ENCODE peak calls at places on chromosome 6, in nine cellular contexts. C, L, X, U, G, D, V, P and F are unnamed samples.
A peak's percentile ranks its signal among the peaks of the same experiment; 100 is the strongest.

GRCh38 chr6:37033255-37033654 is 27.8 kb downstream of the FGD2 start:
- DNase-seq in D (no peak), P (no peak), L (no peak), U (no peak), G (no peak), V (no peak), C (no peak), X (peak; percentile 8), F (no peak)

GRCh38 chr6:163570579-163571231 is 156.2 kb downstream of the QKI start:
- DNase-seq in U (no peak), X (no peak), P (no peak), L (no peak), G (no peak), V (no peak), C (no peak), D (no peak), F (no peak)

GRCh38 chr6:139369568-139370046 is 4.8 kb downstream of the CITED2 start:
- DNase-seq in P (no peak), G (peak; percentile 50), V (peak; percentile 57), X (no peak), U (no peak), L (no peak), C (no peak), D (peak; percentile 69), F (no peak)

GRCh38 chr6:24064832-24065231 is 61.2 kb upstream of the NRSN1 start:
- DNase-seq in U (no peak), C (no peak), X (no peak), G (no peak), P (no peak), L (no peak), D (no peak), V (no peak), F (no peak)

GRCh38 chr6:87772597-87773530 is 70.8 kb upstream of the AKIRIN2 start:
- DNase-seq in G (no peak), P (no peak), D (no peak), L (no peak), X (no peak), V (no peak), U (no peak), C (no peak), F (no peak)

GRCh38 chr6:126307859-126308258 is 32.1 kb upstream of the CENPW start:
- DNase-seq in G (no peak), L (no peak), X (no peak), P (no peak), U (no peak), V (peak; percentile 55), C (no peak), D (no peak), F (no peak)

GRCh38 chr6:111228094-111228493 is 140.8 kb downstream of the SLC16A10 start:
- DNase-seq in G (no peak), D (no peak), U (no peak), V (peak; percentile 34), X (no peak), L (no peak), C (no peak), P (no peak), F (no peak)

GRCh38 chr6:146890644-146891434 is 292.1 kb downstream of the ADGB start:
- DNase-seq in X (no peak), V (no peak), L (no peak), P (no peak), C (no peak), U (no peak), G (no peak), D (no peak), F (no peak)

GRCh38 chr6:5728726-5729434 is 277.8 kb downstream of the NRN1 start:
- DNase-seq in C (no peak), V (peak; percentile 58), D (peak; percentile 4), U (no peak), G (peak; percentile 55), L (no peak), X (no peak), P (peak; percentile 78), F (no peak)

GRCh38 chr6:107264357-107264831 is 149.1 kb upstream of the BEND3 start:
- DNase-seq in X (no peak), P (no peak), L (no peak), G (no peak), U (no peak), C (no peak), V (peak; percentile 64), D (no peak), F (no peak)

GRCh38 chr6:160520043-160520904 is 143.8 kb downstream of the LPA start:
- DNase-seq in X (peak; percentile 93), P (peak; percentile 91), L (peak; percentile 9), U (peak; percentile 83), V (peak; percentile 74), D (peak; percentile 30), C (peak; percentile 74), G (peak; percentile 93), F (peak; percentile 73)

GRCh38 chr6:108697646-108698161 is 137.0 kb downstream of the FOXO3 start:
- DNase-seq in P (no peak), G (no peak), L (no peak), C (no peak), U (no peak), V (no peak), X (no peak), D (no peak), F (no peak)

GRCh38 chr6:134517863-134518262 is 200.0 kb upstream of the SGK1 start:
- DNase-seq in D (no peak), L (no peak), P (no peak), C (no peak), G (no peak), V (no peak), U (no peak), X (no peak), F (no peak)

GRCh38 chr6:7463785-7464184 is 74.2 kb downstream of the RIOK1 start:
- DNase-seq in G (peak; percentile 79), L (no peak), U (no peak), X (no peak), P (no peak), D (no peak), V (peak; percentile 41), C (no peak), F (no peak)

GRCh38 chr6:143594647-143595046 is 83.1 kb upstream of the PHACTR2 start:
- DNase-seq in L (no peak), D (no peak), P (no peak), C (no peak), X (no peak), V (no peak), U (no peak), G (no peak), F (no peak)

GRCh38 chr6:161353208-161353613 is 79.3 kb upstream of the AGPAT4 start:
- DNase-seq in X (no peak), C (no peak), U (no peak), L (no peak), V (no peak), P (no peak), G (peak; percentile 92), D (no peak), F (no peak)

DNA sequence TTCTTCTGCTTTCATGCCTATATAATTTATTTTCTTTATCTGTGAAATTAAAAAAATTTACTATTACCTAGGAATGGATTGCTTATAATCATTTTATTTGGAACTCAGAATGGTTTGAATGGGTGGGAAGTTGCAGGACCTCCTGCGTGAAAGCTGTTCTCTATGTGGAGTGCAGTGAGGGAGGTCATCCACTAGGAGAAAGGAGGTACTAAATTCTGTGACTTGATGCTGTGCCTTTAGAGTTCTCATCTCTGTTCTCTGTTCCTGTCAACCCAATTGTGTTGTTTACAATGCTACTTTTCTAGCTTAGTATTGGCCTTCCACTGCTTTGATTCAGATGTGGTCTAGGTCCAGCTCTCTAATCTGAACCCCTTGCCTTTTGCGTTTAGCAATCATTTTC is 65.0 kb upstream of the HIVEP1 start:
- DNase-seq in U (no peak), C (no peak), P (no peak), D (no peak), L (no peak), V (no peak), X (no peak), G (no peak), F (no peak)
- TF ChIP-seq CTCF in U (no peak), C (no peak), P (no peak), D (peak; percentile 44), L (no peak), V (no peak), X (no peak), G (peak; percentile 70), F (no peak)

GRCh38 chr6:43629505-43630300 is 639 bp upstream of the GTPBP2 start:
- DNase-seq in G (peak; percentile 97), X (peak; percentile 97), C (peak; percentile 96), U (peak; percentile 98), D (peak; percentile 99), P (peak; percentile 95), L (peak; percentile 86), V (peak; percentile 99), F (peak; percentile 87)
- TF ChIP-seq CTCF in G (no peak), X (no peak), C (no peak), U (no peak), D (no peak), P (no peak), L (no peak), V (no peak), F (no peak)

DNA sequence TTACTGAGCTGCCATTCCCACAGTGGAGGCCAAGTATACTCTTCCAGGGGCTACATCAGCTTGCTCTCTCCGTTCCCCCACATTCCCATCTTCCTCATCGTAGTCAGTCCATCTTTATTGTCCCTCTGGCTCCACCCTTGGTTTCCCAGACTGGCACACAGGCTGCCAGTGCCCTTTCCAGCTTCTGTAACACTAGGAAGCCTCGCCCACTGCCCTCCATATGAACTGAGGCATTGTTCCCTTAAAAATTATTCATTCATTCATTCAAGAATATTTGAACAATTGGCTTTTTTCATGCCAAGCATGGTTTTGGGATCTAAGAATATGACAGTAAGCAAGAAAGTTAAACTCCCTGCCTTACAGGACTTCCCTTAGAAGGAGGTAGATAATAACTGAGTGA is 14.3 kb downstream of the ROS1 start:
- DNase-seq in D (no peak), L (no peak), X (no peak), G (no peak), V (no peak), U (no peak), P (no peak), C (no peak), F (no peak)
- TF ChIP-seq CTCF in D (no peak), L (no peak), X (no peak), G (no peak), V (no peak), U (no peak), P (no peak), C (no peak), F (no peak)

DNA sequence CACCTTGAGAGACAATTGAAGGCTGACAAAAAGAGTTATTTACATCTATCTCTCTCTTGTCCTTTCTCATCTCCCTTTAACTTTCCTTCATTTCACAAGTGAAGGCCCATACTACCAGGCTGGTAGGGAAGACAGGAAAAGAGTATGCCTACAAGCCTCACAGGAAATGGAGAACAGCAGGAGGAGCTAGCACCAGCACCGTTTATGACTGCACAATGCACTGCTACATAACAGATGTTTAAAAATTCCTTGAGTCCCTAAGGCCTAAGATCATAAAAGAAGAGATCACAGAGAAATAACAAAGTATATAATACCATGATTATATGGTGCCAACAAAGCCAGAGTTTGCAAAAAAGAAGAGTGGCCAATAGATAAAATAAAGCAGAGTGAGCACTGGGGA is 194.8 kb downstream of the UNC5CL start:
- DNase-seq in U (no peak), G (no peak), D (no peak), P (no peak), L (no peak), C (no peak), V (no peak), X (no peak), F (no peak)
- TF ChIP-seq CTCF in U (no peak), G (no peak), D (no peak), P (no peak), L (no peak), C (no peak), V (no peak), X (no peak), F (no peak)